ENCODE peak calls at places on chromosomes 12 and 14, in six cellular contexts. G is GM12878, V is A549, Q is suprapubic skin, P is stomach, A is HepG2. E is an unnamed sample.

GRCh38 chr14:61451491-61451890 is 130.1 kb downstream of the PRKCH start:
- DNase-seq in G (no peak), V (no peak), Q (no peak), P (no peak), A (no peak), E (no peak)

GRCh38 chr14:76673261-76673660 is 88.0 kb upstream of the VASH1 start:
- DNase-seq in G (no peak), V (no peak), Q (no peak), P (no peak), A (no peak), E (no peak)

GRCh38 chr14:100297320-100298300 is 8.6 kb downstream of the SLC25A29 start:
- DNase-seq in G (peak), V (no peak), Q (peak), P (peak), A (no peak), E (peak)

GRCh38 chr12:91467686-91468085 is 285.1 kb upstream of the DCN start:
- DNase-seq in G (no peak), V (no peak), Q (no peak), P (no peak), A (no peak), E (no peak)

GRCh38 chr12:96902076-96902475 is 5.0 kb upstream of the NEDD1 start:
- DNase-seq in G (no peak), V (peak), Q (no peak), P (no peak), A (no peak), E (no peak)

GRCh38 chr14:63727231-63727735 is 582 bp downstream of the SGPP1 start:
- DNase-seq in G (no peak), V (peak), Q (no peak), P (peak), A (no peak), E (peak)

GRCh38 chr12:43292699-43293098 is 259.3 kb downstream of the ADAMTS20 start:
- DNase-seq in G (no peak), V (no peak), Q (no peak), P (no peak), A (no peak), E (no peak)

GRCh38 chr12:120257041-120257821 is 8.3 kb downstream of the PXN start:
- DNase-seq in G (no peak), V (no peak), Q (no peak), P (peak), A (no peak), E (peak)

GRCh38 chr12:131885543-131886057 is 8.8 kb upstream of the ULK1 start:
- DNase-seq in G (no peak), V (no peak), Q (no peak), P (no peak), A (no peak), E (no peak)

GRCh38 chr14:70887207-70888150 is 19.8 kb upstream of the PCNX1 start:
- DNase-seq in G (peak), V (no peak), Q (no peak), P (no peak), A (no peak), E (no peak)
- TF ChIP-seq POLR2A in G (no peak), V (no peak), Q (no peak), P (no peak), A (no peak), E (no peak)

DNA sequence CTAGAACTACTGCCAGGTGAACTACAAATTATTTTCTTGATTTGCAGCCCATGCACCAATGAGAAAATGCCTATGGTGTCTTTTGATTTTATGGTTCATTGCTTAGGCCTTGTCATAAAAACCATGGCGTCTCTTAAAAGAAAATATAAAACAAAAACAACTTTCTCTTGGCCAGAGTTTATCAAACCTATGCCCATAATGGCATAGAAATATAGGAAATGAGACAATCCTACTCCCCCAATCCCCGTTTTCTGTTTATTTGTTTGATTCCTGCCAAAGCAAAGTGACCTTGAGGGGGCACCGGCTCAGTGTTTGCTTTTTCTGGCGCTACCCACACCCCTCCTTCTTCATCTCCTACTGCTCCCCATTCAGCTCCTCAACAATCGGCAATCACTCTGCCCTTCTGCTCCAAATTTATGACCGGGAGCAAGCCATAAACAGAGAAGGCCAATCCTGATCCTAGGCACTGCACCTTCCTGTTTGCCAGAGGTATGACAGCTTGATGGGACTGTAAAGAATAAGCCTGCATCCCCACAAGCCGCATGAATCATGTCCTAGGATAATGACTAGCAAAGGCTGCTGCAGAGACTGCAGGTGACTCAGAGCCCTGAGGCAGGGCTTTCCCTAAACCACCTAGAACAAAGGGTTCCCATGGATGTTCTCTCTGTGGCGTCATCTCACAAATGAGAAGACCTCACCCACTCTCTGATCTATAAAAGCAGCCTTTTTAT is 874.9 kb downstream of the NRXN3 start:
- DNase-seq in G (no peak), V (peak), Q (no peak), P (no peak), A (no peak), E (no peak)
- TF ChIP-seq EP300 in G (no peak), V (no peak), Q (no peak), P (no peak), A (no peak), E (no peak)

DNA sequence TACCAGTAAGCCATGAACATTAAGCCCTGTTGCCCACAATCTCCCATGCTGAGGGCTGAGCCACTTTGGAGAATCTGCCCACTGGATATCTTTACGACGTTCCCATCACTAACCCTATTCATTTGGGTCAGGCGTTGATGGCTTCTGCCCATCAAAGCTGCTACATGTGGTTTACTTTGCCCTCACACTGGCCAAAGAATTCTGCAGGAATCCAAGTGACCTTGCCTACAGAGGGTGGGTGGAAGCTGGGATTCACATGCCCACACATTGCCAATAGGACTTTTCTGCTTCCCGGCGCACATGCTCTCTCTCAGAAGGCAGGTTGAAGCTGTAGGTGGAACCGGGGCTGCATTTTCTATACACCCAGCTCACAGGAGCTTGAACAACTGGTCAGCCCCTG is 28.3 kb downstream of the OAS2 start:
- DNase-seq in G (no peak), V (no peak), Q (peak), P (no peak), A (no peak), E (no peak)
- TF ChIP-seq POLR2A in G (no peak), V (no peak), Q (no peak), P (no peak), A (no peak), E (no peak)

DNA sequence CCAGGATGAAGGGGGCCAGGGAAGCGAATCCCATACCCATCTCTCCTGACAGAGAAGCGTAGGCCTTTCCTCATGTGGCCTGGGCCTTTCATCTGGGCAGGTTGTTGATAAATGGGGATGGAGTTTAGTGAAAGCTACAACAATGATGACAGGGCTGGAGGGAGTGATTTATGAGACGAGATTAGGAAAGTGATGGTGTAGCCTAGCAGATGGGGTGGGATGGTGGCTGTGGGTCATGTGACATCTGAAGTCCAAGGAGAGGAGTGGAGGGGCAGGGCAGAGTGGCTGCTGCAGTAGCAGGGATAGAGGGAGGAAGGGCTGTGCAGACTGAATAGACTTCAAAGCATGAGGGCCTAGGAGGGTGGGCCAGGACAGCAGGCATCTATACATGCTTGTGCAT is 85.5 kb downstream of the ADCK1 start:
- DNase-seq in G (no peak), V (no peak), Q (no peak), P (no peak), A (no peak), E (no peak)
- TF ChIP-seq EP300 in G (no peak), V (no peak), Q (no peak), P (no peak), A (no peak), E (no peak)

GRCh38 chr14:90299408-90299807 is 32.3 kb downstream of the NRDE2 start:
- DNase-seq in G (no peak), V (no peak), Q (no peak), P (peak), A (no peak), E (no peak)
- TF ChIP-seq POLR2A in G (no peak), V (no peak), Q (no peak), P (no peak), A (no peak), E (no peak)

DNA sequence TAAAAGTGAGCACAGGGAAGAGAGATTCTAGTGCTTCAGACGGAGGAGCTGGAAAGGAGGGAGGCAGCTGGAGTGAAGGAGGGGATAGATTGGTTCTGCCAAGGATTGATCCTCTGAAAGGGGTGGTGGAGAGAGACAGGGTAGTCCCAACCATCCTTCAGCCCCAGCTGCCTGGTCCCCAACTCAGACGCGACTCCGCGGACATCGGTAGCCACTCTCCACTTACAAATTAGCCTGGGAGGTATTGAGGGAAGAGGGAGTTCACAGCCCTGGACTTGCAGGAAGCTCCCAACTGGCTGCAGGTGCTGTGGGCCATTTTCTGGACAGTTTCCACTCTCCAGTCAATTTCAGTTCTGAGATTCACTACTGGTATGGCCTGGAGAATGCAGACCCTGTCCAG is 1.2 kb downstream of the PLEKHD1 start:
- DNase-seq in G (no peak), V (no peak), Q (no peak), P (no peak), A (no peak), E (no peak)
- TF ChIP-seq EP300 in G (no peak), V (no peak), Q (no peak), P (no peak), A (no peak), E (no peak)

GRCh38 chr12:18632848-18633247 is 105.0 kb downstream of the PLCZ1 start:
- DNase-seq in G (no peak), V (no peak), Q (no peak), P (no peak), A (no peak), E (no peak)
- TF ChIP-seq POLR2A in G (no peak), V (no peak), Q (no peak), P (no peak), A (no peak), E (no peak)

DNA sequence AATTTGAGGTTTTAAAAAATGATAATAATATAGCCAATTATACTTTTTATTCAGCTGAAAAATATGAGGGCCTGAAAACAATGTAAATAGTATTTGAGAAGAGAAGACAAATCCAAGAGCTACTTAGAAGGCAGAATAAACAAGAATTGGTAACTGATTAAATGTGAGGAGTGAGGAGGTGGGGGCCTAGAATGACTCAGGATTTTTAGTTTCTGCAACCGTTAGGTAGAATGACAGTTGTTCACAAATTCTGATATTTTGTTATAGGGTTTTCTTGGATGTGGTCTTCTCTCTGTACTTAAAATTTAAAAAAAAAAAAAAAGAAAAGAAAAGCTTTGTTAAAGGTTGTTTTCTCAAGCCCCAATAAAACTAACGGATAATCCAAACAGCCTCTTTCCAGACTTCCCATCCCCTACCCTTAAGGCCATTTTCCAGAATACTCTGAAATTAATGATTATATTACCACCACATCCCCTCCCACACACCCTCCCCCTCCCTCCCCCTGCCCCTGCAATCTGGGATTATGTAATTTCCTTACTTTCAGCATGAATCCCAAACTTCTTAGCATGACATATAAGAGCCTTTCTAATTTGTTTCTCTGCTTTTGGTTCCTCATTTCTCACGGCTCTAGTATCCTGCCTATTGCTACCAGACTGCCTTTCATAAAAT is 50.4 kb downstream of the LRP6 start:
- DNase-seq in G (no peak), V (peak), Q (no peak), P (no peak), A (peak), E (no peak)
- TF ChIP-seq EP300 in G (no peak), V (peak), Q (no peak), P (no peak), A (no peak), E (no peak)

GRCh38 chr12:45727301-45727993 is 2.1 kb upstream of the ARID2 start:
- DNase-seq in G (peak), V (peak), Q (peak), P (peak), A (peak), E (peak)
- TF ChIP-seq POLR2A in G (peak), V (peak), Q (peak), P (peak), A (peak), E (peak)

E was measured in ovary.